ENCODE peak calls at places on chromosome 18, in ten cellular contexts. One of them, this sample, is unnamed.

GRCh38 chr18:50127516-50128229 is 67.3 kb downstream of the MYO5B start:
- DNase-seq in HepG2: no peak
- DNase-seq in A549: no peak
- DNase-seq in ovary: no peak
- DNase-seq in stomach: no peak
- DNase-seq in tibial nerve: no peak
- DNase-seq in H1: no peak
- DNase-seq in SK-N-SH: no peak
- DNase-seq in upper lobe of left lung: no peak
- DNase-seq in sigmoid colon: no peak
- DNase-seq in this sample: no peak

GRCh38 chr18:55585586-55586521 is 2.1 kb downstream of the TCF4 start:
- DNase-seq in SK-N-SH: no peak
- DNase-seq in upper lobe of left lung: peak; percentile 13
- DNase-seq in HepG2: no peak
- DNase-seq in ovary: no peak
- DNase-seq in A549: no peak
- DNase-seq in sigmoid colon: no peak
- DNase-seq in H1: no peak
- DNase-seq in stomach: no peak
- DNase-seq in tibial nerve: no peak
- DNase-seq in this sample: no peak

GRCh38 chr18:69008538-69008937 is 210.7 kb downstream of the CCDC102B start:
- DNase-seq in ovary: no peak
- DNase-seq in SK-N-SH: no peak
- DNase-seq in HepG2: no peak
- DNase-seq in A549: no peak
- DNase-seq in H1: no peak
- DNase-seq in sigmoid colon: no peak
- DNase-seq in stomach: no peak
- DNase-seq in tibial nerve: no peak
- DNase-seq in upper lobe of left lung: no peak
- DNase-seq in this sample: no peak

GRCh38 chr18:67400502-67401117 is 115.9 kb downstream of the DSEL start:
- DNase-seq in SK-N-SH: no peak
- DNase-seq in sigmoid colon: no peak
- DNase-seq in ovary: no peak
- DNase-seq in A549: no peak
- DNase-seq in H1: no peak
- DNase-seq in upper lobe of left lung: no peak
- DNase-seq in tibial nerve: no peak
- DNase-seq in HepG2: no peak
- DNase-seq in stomach: no peak
- DNase-seq in this sample: no peak

GRCh38 chr18:54358495-54358793 is 738 bp downstream of the C18orf54 start:
- DNase-seq in HepG2: no peak
- DNase-seq in A549: no peak
- DNase-seq in stomach: no peak
- DNase-seq in tibial nerve: no peak
- DNase-seq in ovary: no peak
- DNase-seq in sigmoid colon: no peak
- DNase-seq in upper lobe of left lung: no peak
- DNase-seq in SK-N-SH: no peak
- DNase-seq in H1: no peak
- DNase-seq in this sample: no peak

GRCh38 chr18:55163550-55163949 is 204.3 kb upstream of the CCDC68 start:
- DNase-seq in sigmoid colon: no peak
- DNase-seq in ovary: no peak
- DNase-seq in tibial nerve: no peak
- DNase-seq in HepG2: no peak
- DNase-seq in upper lobe of left lung: no peak
- DNase-seq in H1: no peak
- DNase-seq in stomach: no peak
- DNase-seq in A549: no peak
- DNase-seq in SK-N-SH: no peak
- DNase-seq in this sample: no peak

GRCh38 chr18:13555192-13555591 is 171.2 kb downstream of the FAM210A start:
- DNase-seq in HepG2: no peak
- DNase-seq in H1: no peak
- DNase-seq in A549: no peak
- DNase-seq in tibial nerve: no peak
- DNase-seq in stomach: no peak
- DNase-seq in upper lobe of left lung: no peak
- DNase-seq in sigmoid colon: no peak
- DNase-seq in ovary: no peak
- DNase-seq in SK-N-SH: no peak
- DNase-seq in this sample: no peak

GRCh38 chr18:45340884-45341283 is 274.4 kb upstream of the SLC14A2 start:
- DNase-seq in sigmoid colon: no peak
- DNase-seq in upper lobe of left lung: no peak
- DNase-seq in A549: no peak
- DNase-seq in ovary: no peak
- DNase-seq in HepG2: no peak
- DNase-seq in tibial nerve: no peak
- DNase-seq in stomach: no peak
- DNase-seq in SK-N-SH: no peak
- DNase-seq in H1: no peak
- DNase-seq in this sample: no peak

GRCh38 chr18:73124165-73124564 is 256.4 kb upstream of the NETO1 start:
- DNase-seq in sigmoid colon: no peak
- DNase-seq in H1: no peak
- DNase-seq in SK-N-SH: no peak
- DNase-seq in HepG2: no peak
- DNase-seq in A549: no peak
- DNase-seq in stomach: no peak
- DNase-seq in tibial nerve: no peak
- DNase-seq in upper lobe of left lung: no peak
- DNase-seq in ovary: no peak
- DNase-seq in this sample: no peak

GRCh38 chr18:57209697-57210096 is 62.8 kb downstream of the BOD1L2 start:
- DNase-seq in ovary: no peak
- DNase-seq in HepG2: no peak
- DNase-seq in upper lobe of left lung: no peak
- DNase-seq in A549: no peak
- DNase-seq in tibial nerve: no peak
- DNase-seq in sigmoid colon: no peak
- DNase-seq in stomach: no peak
- DNase-seq in SK-N-SH: no peak
- DNase-seq in H1: no peak
- DNase-seq in this sample: no peak

GRCh38 chr18:60506190-60506589 is 133.6 kb upstream of the MC4R start:
- DNase-seq in tibial nerve: no peak
- DNase-seq in HepG2: no peak
- DNase-seq in upper lobe of left lung: no peak
- DNase-seq in ovary: no peak
- DNase-seq in sigmoid colon: no peak
- DNase-seq in H1: no peak
- DNase-seq in SK-N-SH: no peak
- DNase-seq in A549: no peak
- DNase-seq in stomach: no peak
- DNase-seq in this sample: no peak

GRCh38 chr18:36396190-36396589 is 98.7 kb downstream of the FHOD3 start:
- DNase-seq in H1: no peak
- DNase-seq in SK-N-SH: no peak
- DNase-seq in tibial nerve: no peak
- DNase-seq in ovary: no peak
- DNase-seq in HepG2: no peak
- DNase-seq in sigmoid colon: no peak
- DNase-seq in upper lobe of left lung: no peak
- DNase-seq in A549: peak; percentile 3
- DNase-seq in stomach: no peak
- DNase-seq in this sample: no peak

DNA sequence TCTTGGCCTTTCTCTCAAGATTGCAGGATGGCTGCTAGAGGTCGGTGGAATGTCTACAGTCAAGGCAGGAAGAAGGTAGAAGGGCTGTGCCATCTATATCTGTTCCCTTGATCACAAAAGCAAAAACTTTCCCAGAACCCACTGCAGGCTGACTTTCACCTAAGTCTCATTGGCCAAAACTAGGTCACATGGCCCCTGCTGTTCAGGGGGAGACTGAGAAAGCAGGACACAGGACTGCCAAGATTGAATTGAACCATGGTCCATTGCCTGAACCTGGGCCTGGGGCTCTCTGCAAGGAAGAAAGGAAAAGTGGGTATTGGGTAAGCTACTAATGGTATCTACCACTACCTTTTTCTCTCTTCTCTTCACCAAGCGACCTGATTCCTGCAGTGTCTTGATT is 9.6 kb upstream of the GRP start:
- DNase-seq in SK-N-SH: no peak
- DNase-seq in tibial nerve: no peak
- DNase-seq in sigmoid colon: no peak
- DNase-seq in upper lobe of left lung: no peak
- DNase-seq in A549: no peak
- DNase-seq in HepG2: no peak
- DNase-seq in H1: peak; percentile 31
- DNase-seq in stomach: no peak
- DNase-seq in ovary: no peak
- DNase-seq in this sample: no peak
- TF ChIP-seq EP300 in SK-N-SH: no peak
- TF ChIP-seq EP300 in tibial nerve: no peak
- TF ChIP-seq EP300 in sigmoid colon: no peak
- TF ChIP-seq EP300 in upper lobe of left lung: no peak
- TF ChIP-seq EP300 in A549: no peak
- TF ChIP-seq EP300 in HepG2: no peak
- TF ChIP-seq EP300 in H1: no peak
- TF ChIP-seq EP300 in stomach: no peak
- TF ChIP-seq EP300 in ovary: no peak
- TF ChIP-seq EP300 in this sample: no peak

GRCh38 chr18:10950876-10951630 is 198.3 kb downstream of the PIEZO2 start:
- DNase-seq in sigmoid colon: no peak
- DNase-seq in tibial nerve: no peak
- DNase-seq in upper lobe of left lung: no peak
- DNase-seq in stomach: no peak
- DNase-seq in A549: no peak
- DNase-seq in SK-N-SH: no peak
- DNase-seq in ovary: no peak
- DNase-seq in HepG2: no peak
- DNase-seq in H1: no peak
- DNase-seq in this sample: no peak

GRCh38 chr18:10950080-10950875 is 199.1 kb downstream of the PIEZO2 start:
- DNase-seq in upper lobe of left lung: no peak
- DNase-seq in tibial nerve: no peak
- DNase-seq in A549: no peak
- DNase-seq in sigmoid colon: no peak
- DNase-seq in HepG2: no peak
- DNase-seq in H1: no peak
- DNase-seq in stomach: no peak
- DNase-seq in ovary: no peak
- DNase-seq in SK-N-SH: no peak
- DNase-seq in this sample: no peak

GRCh38 chr18:10949655-10950054 is 199.7 kb downstream of the PIEZO2 start:
- DNase-seq in tibial nerve: no peak
- DNase-seq in ovary: no peak
- DNase-seq in stomach: no peak
- DNase-seq in H1: no peak
- DNase-seq in A549: no peak
- DNase-seq in upper lobe of left lung: no peak
- DNase-seq in HepG2: no peak
- DNase-seq in SK-N-SH: no peak
- DNase-seq in sigmoid colon: no peak
- DNase-seq in this sample: no peak

GRCh38 chr18:10953672-10954071 is 195.7 kb downstream of the PIEZO2 start:
- DNase-seq in SK-N-SH: no peak
- DNase-seq in upper lobe of left lung: no peak
- DNase-seq in H1: no peak
- DNase-seq in stomach: no peak
- DNase-seq in tibial nerve: no peak
- DNase-seq in HepG2: no peak
- DNase-seq in ovary: no peak
- DNase-seq in A549: no peak
- DNase-seq in sigmoid colon: no peak
- DNase-seq in this sample: no peak

DNA sequence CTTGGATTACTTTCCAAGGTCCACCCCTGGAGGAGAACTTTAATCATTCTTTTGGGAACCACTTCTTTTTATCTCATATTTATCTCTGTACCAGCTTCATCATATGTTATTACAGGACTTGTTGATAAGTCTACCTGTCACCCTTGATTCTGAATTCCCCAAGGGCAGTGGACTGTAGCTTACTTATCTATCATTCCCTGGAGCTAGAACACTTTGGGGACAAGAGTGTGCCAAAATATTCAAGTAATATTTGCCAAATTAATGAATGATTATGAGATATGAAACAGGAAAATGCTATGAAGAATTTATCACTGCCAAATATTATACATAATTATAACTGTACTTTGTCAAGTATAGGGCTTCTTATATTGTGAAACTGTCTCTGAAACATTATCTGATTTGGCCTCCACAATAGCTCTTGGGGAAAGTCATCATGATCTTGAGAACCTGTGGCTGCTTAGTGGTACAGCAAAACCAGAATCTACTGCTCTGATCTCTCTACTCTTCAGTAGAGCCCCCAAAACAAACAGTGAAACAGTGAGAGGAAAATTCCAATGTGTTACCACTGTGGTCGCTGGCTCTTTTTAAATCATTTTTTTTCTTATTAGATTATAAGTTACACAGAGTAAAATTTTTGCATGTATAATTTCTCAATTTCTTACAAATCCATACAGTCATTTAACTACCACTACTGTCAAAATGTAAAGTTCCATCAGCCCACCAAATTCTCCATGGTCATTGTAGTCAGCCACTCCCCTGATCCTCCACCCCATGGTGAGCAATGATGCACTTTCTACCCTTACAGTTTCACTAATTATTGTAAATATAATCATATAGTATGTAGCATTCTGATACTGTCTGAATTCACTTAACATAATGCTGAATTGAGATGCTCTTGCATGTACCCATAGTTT is 197.5 kb downstream of the PIEZO2 start:
- DNase-seq in tibial nerve: no peak
- DNase-seq in A549: no peak
- DNase-seq in stomach: no peak
- DNase-seq in upper lobe of left lung: no peak
- DNase-seq in ovary: no peak
- DNase-seq in sigmoid colon: no peak
- DNase-seq in HepG2: no peak
- DNase-seq in H1: no peak
- DNase-seq in SK-N-SH: no peak
- DNase-seq in this sample: no peak
- H3K27ac ChIP-seq in tibial nerve: no peak overlapping the region
- H3K27ac ChIP-seq in A549: no peak overlapping the region
- H3K27ac ChIP-seq in stomach: no peak overlapping the region
- H3K27ac ChIP-seq in upper lobe of left lung: no peak overlapping the region
- H3K27ac ChIP-seq in ovary: no peak overlapping the region
- H3K27ac ChIP-seq in sigmoid colon: no peak overlapping the region
- H3K27ac ChIP-seq in HepG2: no peak overlapping the region
- H3K27ac ChIP-seq in H1: no peak overlapping the region
- H3K27ac ChIP-seq in SK-N-SH: no peak overlapping the region
- H3K27ac ChIP-seq in this sample: no peak overlapping the region

GRCh38 chr18:39843546-39843945 is 2111.5 kb upstream of the PIK3C3 start:
- DNase-seq in SK-N-SH: no peak
- DNase-seq in ovary: no peak
- DNase-seq in A549: no peak
- DNase-seq in stomach: no peak
- DNase-seq in sigmoid colon: no peak
- DNase-seq in tibial nerve: no peak
- DNase-seq in upper lobe of left lung: no peak
- DNase-seq in H1: no peak
- DNase-seq in HepG2: no peak
- DNase-seq in this sample: no peak
- TF ChIP-seq EP300 in SK-N-SH: no peak
- TF ChIP-seq EP300 in ovary: no peak
- TF ChIP-seq EP300 in A549: no peak
- TF ChIP-seq EP300 in stomach: no peak
- TF ChIP-seq EP300 in sigmoid colon: no peak
- TF ChIP-seq EP300 in tibial nerve: no peak
- TF ChIP-seq EP300 in upper lobe of left lung: no peak
- TF ChIP-seq EP300 in H1: no peak
- TF ChIP-seq EP300 in HepG2: no peak
- TF ChIP-seq EP300 in this sample: no peak

GRCh38 chr18:27223570-27224340 is 38.6 kb upstream of the CHST9 start:
- DNase-seq in SK-N-SH: no peak
- DNase-seq in HepG2: no peak
- DNase-seq in ovary: no peak
- DNase-seq in sigmoid colon: no peak
- DNase-seq in A549: no peak
- DNase-seq in upper lobe of left lung: no peak
- DNase-seq in tibial nerve: no peak
- DNase-seq in H1: no peak
- DNase-seq in stomach: no peak
- DNase-seq in this sample: no peak
- H3K27ac ChIP-seq in SK-N-SH: no peak overlapping the region
- H3K27ac ChIP-seq in HepG2: no peak overlapping the region
- H3K27ac ChIP-seq in ovary: no peak overlapping the region
- H3K27ac ChIP-seq in sigmoid colon: no peak overlapping the region
- H3K27ac ChIP-seq in A549: no peak overlapping the region
- H3K27ac ChIP-seq in upper lobe of left lung: no peak overlapping the region
- H3K27ac ChIP-seq in tibial nerve: no peak overlapping the region
- H3K27ac ChIP-seq in H1: no peak overlapping the region
- H3K27ac ChIP-seq in stomach: no peak overlapping the region
- H3K27ac ChIP-seq in this sample: no peak overlapping the region

This sample was measured in suprapubic skin.